ENCODE peak calls at places on chromosome 10, in eight cellular contexts. One of them, this sample, is unnamed.

GRCh38 chr10:101402711-101403110 is 48.7 kb downstream of the BTRC start:
- DNase-seq in kidney: no peak
- DNase-seq in progenitor cell of endocrine pancreas: no peak
- DNase-seq in psoas muscle: no peak
- DNase-seq in GM06990: no peak
- DNase-seq in nephron progenitor cell: no peak
- DNase-seq in Peyer's patch: no peak
- DNase-seq in fibroblast of mammary gland: no peak
- DNase-seq in this sample: no peak

GRCh38 chr10:82811621-82812020 is 936.6 kb downstream of the NRG3 start:
- DNase-seq in Peyer's patch: no peak
- DNase-seq in fibroblast of mammary gland: peak; percentile 18
- DNase-seq in GM06990: no peak
- DNase-seq in kidney: no peak
- DNase-seq in nephron progenitor cell: peak; percentile 20
- DNase-seq in progenitor cell of endocrine pancreas: no peak
- DNase-seq in psoas muscle: no peak
- DNase-seq in this sample: no peak

GRCh38 chr10:110783509-110784103 is 88.1 kb upstream of the PDCD4 start:
- DNase-seq in Peyer's patch: no peak
- DNase-seq in fibroblast of mammary gland: peak; percentile 53
- DNase-seq in progenitor cell of endocrine pancreas: no peak
- DNase-seq in kidney: no peak
- DNase-seq in nephron progenitor cell: no peak
- DNase-seq in GM06990: no peak
- DNase-seq in psoas muscle: no peak
- DNase-seq in this sample: peak; percentile 4

GRCh38 chr10:124263726-124264125 is 155.0 kb downstream of the OAT start:
- DNase-seq in psoas muscle: peak; percentile 15
- DNase-seq in progenitor cell of endocrine pancreas: no peak
- DNase-seq in fibroblast of mammary gland: no peak
- DNase-seq in kidney: no peak
- DNase-seq in nephron progenitor cell: no peak
- DNase-seq in GM06990: no peak
- DNase-seq in Peyer's patch: peak; percentile 27
- DNase-seq in this sample: no peak

GRCh38 chr10:335151-335800 is 200.0 kb downstream of the ZMYND11 start:
- DNase-seq in kidney: no peak
- DNase-seq in Peyer's patch: no peak
- DNase-seq in progenitor cell of endocrine pancreas: no peak
- DNase-seq in GM06990: no peak
- DNase-seq in psoas muscle: no peak
- DNase-seq in fibroblast of mammary gland: peak; percentile 42
- DNase-seq in nephron progenitor cell: no peak
- DNase-seq in this sample: peak; percentile 44

GRCh38 chr10:35089641-35090161 is 440 bp downstream of the CUL2 start:
- DNase-seq in progenitor cell of endocrine pancreas: no peak
- DNase-seq in fibroblast of mammary gland: peak; percentile 44
- DNase-seq in GM06990: no peak
- DNase-seq in nephron progenitor cell: no peak
- DNase-seq in psoas muscle: no peak
- DNase-seq in kidney: peak; percentile 81
- DNase-seq in Peyer's patch: no peak
- DNase-seq in this sample: peak; percentile 43

GRCh38 chr10:77550378-77550777 is 87.2 kb downstream of the KCNMA1 start:
- DNase-seq in progenitor cell of endocrine pancreas: no peak
- DNase-seq in nephron progenitor cell: no peak
- DNase-seq in kidney: no peak
- DNase-seq in Peyer's patch: no peak
- DNase-seq in fibroblast of mammary gland: no peak
- DNase-seq in psoas muscle: peak; percentile 73
- DNase-seq in GM06990: no peak
- DNase-seq in this sample: no peak

GRCh38 chr10:50592961-50593418 is 30.8 kb downstream of the SGMS1 start:
- DNase-seq in psoas muscle: no peak
- DNase-seq in kidney: no peak
- DNase-seq in progenitor cell of endocrine pancreas: no peak
- DNase-seq in fibroblast of mammary gland: peak; percentile 53
- DNase-seq in Peyer's patch: no peak
- DNase-seq in GM06990: no peak
- DNase-seq in nephron progenitor cell: no peak
- DNase-seq in this sample: peak; percentile 35

GRCh38 chr10:21995557-21995956 is 8.0 kb downstream of the DNAJC1 start:
- DNase-seq in nephron progenitor cell: no peak
- DNase-seq in progenitor cell of endocrine pancreas: no peak
- DNase-seq in GM06990: no peak
- DNase-seq in kidney: no peak
- DNase-seq in fibroblast of mammary gland: peak; percentile 18
- DNase-seq in psoas muscle: no peak
- DNase-seq in Peyer's patch: no peak
- DNase-seq in this sample: peak; percentile 30

GRCh38 chr10:71659050-71659738 is 60.4 kb downstream of the C10orf105 start:
- DNase-seq in nephron progenitor cell: no peak
- DNase-seq in kidney: no peak
- DNase-seq in progenitor cell of endocrine pancreas: no peak
- DNase-seq in fibroblast of mammary gland: no peak
- DNase-seq in psoas muscle: no peak
- DNase-seq in Peyer's patch: peak; percentile 59
- DNase-seq in GM06990: no peak
- DNase-seq in this sample: no peak

GRCh38 chr10:43855667-43856210 is 207.1 kb upstream of the ZNF32 start:
- DNase-seq in Peyer's patch: peak; percentile 24
- DNase-seq in fibroblast of mammary gland: no peak
- DNase-seq in GM06990: no peak
- DNase-seq in nephron progenitor cell: no peak
- DNase-seq in psoas muscle: no peak
- DNase-seq in kidney: no peak
- DNase-seq in progenitor cell of endocrine pancreas: no peak
- DNase-seq in this sample: no peak

GRCh38 chr10:114576716-114577115 is 81.4 kb downstream of the ABLIM1 start:
- DNase-seq in psoas muscle: no peak
- DNase-seq in kidney: no peak
- DNase-seq in GM06990: no peak
- DNase-seq in fibroblast of mammary gland: no peak
- DNase-seq in nephron progenitor cell: no peak
- DNase-seq in progenitor cell of endocrine pancreas: no peak
- DNase-seq in Peyer's patch: no peak
- DNase-seq in this sample: no peak

GRCh38 chr10:23370106-23370505 is 25.5 kb upstream of the C10orf67 start:
- DNase-seq in progenitor cell of endocrine pancreas: no peak
- DNase-seq in fibroblast of mammary gland: no peak
- DNase-seq in psoas muscle: no peak
- DNase-seq in kidney: no peak
- DNase-seq in nephron progenitor cell: no peak
- DNase-seq in Peyer's patch: no peak
- DNase-seq in GM06990: no peak
- DNase-seq in this sample: peak; percentile 19

GRCh38 chr10:120477723-120478270 is 20.8 kb downstream of the PLPP4 start:
- DNase-seq in psoas muscle: no peak
- DNase-seq in fibroblast of mammary gland: peak; percentile 12
- DNase-seq in Peyer's patch: no peak
- DNase-seq in kidney: no peak
- DNase-seq in GM06990: no peak
- DNase-seq in progenitor cell of endocrine pancreas: no peak
- DNase-seq in nephron progenitor cell: no peak
- DNase-seq in this sample: no peak

GRCh38 chr10:95308389-95309302 is 17.8 kb upstream of the PDLIM1 start:
- DNase-seq in GM06990: no peak
- DNase-seq in progenitor cell of endocrine pancreas: no peak
- DNase-seq in Peyer's patch: peak; percentile 62
- DNase-seq in psoas muscle: peak; percentile 84
- DNase-seq in kidney: peak; percentile 81
- DNase-seq in nephron progenitor cell: no peak
- DNase-seq in fibroblast of mammary gland: peak; percentile 98
- DNase-seq in this sample: peak; percentile 98

GRCh38 chr10:112847778-112848177 is 102.3 kb upstream of the TCF7L2 start:
- DNase-seq in psoas muscle: no peak
- DNase-seq in Peyer's patch: no peak
- DNase-seq in fibroblast of mammary gland: no peak
- DNase-seq in GM06990: no peak
- DNase-seq in kidney: no peak
- DNase-seq in progenitor cell of endocrine pancreas: no peak
- DNase-seq in nephron progenitor cell: no peak
- DNase-seq in this sample: no peak

GRCh38 chr10:122407375-122408125 is 33.0 kb downstream of the PLEKHA1 start:
- DNase-seq in progenitor cell of endocrine pancreas: no peak
- DNase-seq in nephron progenitor cell: no peak
- DNase-seq in fibroblast of mammary gland: peak; percentile 90
- DNase-seq in Peyer's patch: no peak
- DNase-seq in GM06990: no peak
- DNase-seq in psoas muscle: no peak
- DNase-seq in kidney: no peak
- DNase-seq in this sample: no peak

GRCh38 chr10:132415255-132415654 is 18.3 kb downstream of the PWWP2B start:
- DNase-seq in fibroblast of mammary gland: no peak
- DNase-seq in nephron progenitor cell: no peak
- DNase-seq in Peyer's patch: no peak
- DNase-seq in GM06990: no peak
- DNase-seq in kidney: peak; percentile 6
- DNase-seq in psoas muscle: no peak
- DNase-seq in progenitor cell of endocrine pancreas: no peak
- DNase-seq in this sample: no peak

GRCh38 chr10:133379801-133380666 is 972 bp downstream of the PAOX start:
- DNase-seq in progenitor cell of endocrine pancreas: no peak
- DNase-seq in kidney: peak; percentile 84
- DNase-seq in nephron progenitor cell: no peak
- DNase-seq in psoas muscle: no peak
- DNase-seq in fibroblast of mammary gland: no peak
- DNase-seq in GM06990: no peak
- DNase-seq in Peyer's patch: no peak
- DNase-seq in this sample: no peak

GRCh38 chr10:74750848-74751274 is 75.5 kb upstream of the KAT6B start:
- DNase-seq in kidney: no peak
- DNase-seq in psoas muscle: no peak
- DNase-seq in Peyer's patch: no peak
- DNase-seq in GM06990: peak; percentile 21
- DNase-seq in nephron progenitor cell: no peak
- DNase-seq in fibroblast of mammary gland: no peak
- DNase-seq in progenitor cell of endocrine pancreas: no peak
- DNase-seq in this sample: no peak

GRCh38 chr10:89665302-89665701 is 20.3 kb upstream of the PANK1 start:
- DNase-seq in kidney: no peak
- DNase-seq in progenitor cell of endocrine pancreas: no peak
- DNase-seq in fibroblast of mammary gland: no peak
- DNase-seq in GM06990: no peak
- DNase-seq in Peyer's patch: no peak
- DNase-seq in psoas muscle: no peak
- DNase-seq in nephron progenitor cell: no peak
- DNase-seq in this sample: no peak
- TF ChIP-seq CTCF in kidney: no peak
- TF ChIP-seq CTCF in progenitor cell of endocrine pancreas: no peak
- TF ChIP-seq CTCF in fibroblast of mammary gland: no peak
- TF ChIP-seq CTCF in GM06990: peak; percentile 34
- TF ChIP-seq CTCF in Peyer's patch: no peak
- TF ChIP-seq CTCF in psoas muscle: no peak
- TF ChIP-seq CTCF in nephron progenitor cell: no peak
- TF ChIP-seq CTCF in this sample: no peak

DNA sequence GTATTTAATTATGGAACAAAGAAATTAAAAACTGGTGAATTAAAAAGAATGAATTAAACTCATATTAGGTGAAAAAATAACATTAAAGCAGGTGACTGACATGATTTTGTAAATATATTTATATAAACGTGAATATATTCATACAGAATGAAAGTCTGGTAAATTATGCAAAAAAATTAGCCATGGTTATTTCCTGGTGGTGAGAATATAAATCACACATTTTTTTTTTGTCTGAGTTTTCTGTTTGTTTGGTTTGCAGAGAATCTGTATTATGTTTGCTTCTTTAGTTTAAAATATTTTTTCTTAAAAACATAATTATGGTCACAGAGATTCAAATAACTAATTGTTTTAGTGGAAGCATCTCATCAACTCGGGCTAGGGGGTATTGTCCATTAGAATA is 73.0 kb upstream of the CSTF2T start:
- DNase-seq in psoas muscle: no peak
- DNase-seq in kidney: no peak
- DNase-seq in progenitor cell of endocrine pancreas: no peak
- DNase-seq in nephron progenitor cell: no peak
- DNase-seq in GM06990: no peak
- DNase-seq in fibroblast of mammary gland: no peak
- DNase-seq in Peyer's patch: no peak
- DNase-seq in this sample: no peak
- TF ChIP-seq CTCF in psoas muscle: no peak
- TF ChIP-seq CTCF in kidney: no peak
- TF ChIP-seq CTCF in progenitor cell of endocrine pancreas: no peak
- TF ChIP-seq CTCF in nephron progenitor cell: no peak
- TF ChIP-seq CTCF in GM06990: no peak
- TF ChIP-seq CTCF in fibroblast of mammary gland: no peak
- TF ChIP-seq CTCF in Peyer's patch: no peak
- TF ChIP-seq CTCF in this sample: no peak

GRCh38 chr10:102776779-102777417 is 33.1 kb downstream of the WBP1L start:
- DNase-seq in progenitor cell of endocrine pancreas: no peak
- DNase-seq in psoas muscle: peak; percentile 92
- DNase-seq in Peyer's patch: no peak
- DNase-seq in nephron progenitor cell: peak; percentile 57
- DNase-seq in kidney: peak; percentile 87
- DNase-seq in fibroblast of mammary gland: peak; percentile 98
- DNase-seq in GM06990: no peak
- DNase-seq in this sample: peak; percentile 98
- TF ChIP-seq CTCF in progenitor cell of endocrine pancreas: no peak
- TF ChIP-seq CTCF in psoas muscle: no peak
- TF ChIP-seq CTCF in Peyer's patch: no peak
- TF ChIP-seq CTCF in nephron progenitor cell: no peak
- TF ChIP-seq CTCF in kidney: no peak
- TF ChIP-seq CTCF in fibroblast of mammary gland: peak; percentile 3
- TF ChIP-seq CTCF in GM06990: no peak
- TF ChIP-seq CTCF in this sample: peak; percentile 6

GRCh38 chr10:69968830-69969229 is 83.8 kb upstream of the MACROH2A2 start:
- DNase-seq in GM06990: no peak
- DNase-seq in kidney: no peak
- DNase-seq in Peyer's patch: no peak
- DNase-seq in fibroblast of mammary gland: peak; percentile 10
- DNase-seq in psoas muscle: no peak
- DNase-seq in progenitor cell of endocrine pancreas: no peak
- DNase-seq in nephron progenitor cell: no peak
- DNase-seq in this sample: peak; percentile 33
- TF ChIP-seq CTCF in GM06990: no peak
- TF ChIP-seq CTCF in kidney: no peak
- TF ChIP-seq CTCF in Peyer's patch: peak; percentile 6
- TF ChIP-seq CTCF in fibroblast of mammary gland: no peak
- TF ChIP-seq CTCF in psoas muscle: no peak
- TF ChIP-seq CTCF in progenitor cell of endocrine pancreas: peak; percentile 35
- TF ChIP-seq CTCF in nephron progenitor cell: peak; percentile 19
- TF ChIP-seq CTCF in this sample: peak; percentile 27

This sample was measured in IMR-90.